ENCODE peak calls at places on chromosomes 1 and 21, in nine cellular contexts. V, X, S, I, D, E, G, P and M are unnamed samples.

GRCh38 chr1:9317591-9318331 is 25.1 kb downstream of the SPSB1 start:
- ATAC-seq in X (no peak), V (no peak), G (peak), S (no peak), E (no peak), I (no peak), P (peak), D (no peak), M (peak)

GRCh38 chr1:111982428-111982827 is 7.0 kb downstream of the KCND3 start:
- ATAC-seq in D (no peak), S (no peak), X (no peak), V (no peak), G (no peak), I (no peak), P (no peak), E (no peak), M (no peak)

GRCh38 chr1:20483833-20484525 is 2.0 kb downstream of the CAMK2N1 start:
- ATAC-seq in V (peak), D (peak), S (no peak), I (no peak), P (no peak), X (no peak), E (no peak), G (peak), M (no peak)

GRCh38 chr21:34565238-34565637 is 49.7 kb downstream of the RCAN1 start:
- ATAC-seq in G (no peak), S (no peak), X (no peak), E (no peak), V (no peak), P (peak), I (no peak), D (no peak), M (no peak)

GRCh38 chr1:230231739-230232075 is 164.7 kb downstream of the GALNT2 start:
- ATAC-seq in X (peak), E (no peak), G (peak), I (peak), P (peak), V (no peak), S (peak), D (peak), M (peak)

GRCh38 chr1:110471131-110471530 is 20.2 kb downstream of the PROK1 start:
- ATAC-seq in P (no peak), S (no peak), V (peak), G (no peak), X (no peak), I (no peak), D (peak), E (no peak), M (no peak)

GRCh38 chr1:226210571-226211176 is 12.8 kb upstream of the MIXL1 start:
- ATAC-seq in P (no peak), D (no peak), S (no peak), G (no peak), X (no peak), I (no peak), V (no peak), E (no peak), M (no peak)

GRCh38 chr1:91511386-91511785 is 10.7 kb downstream of the CDC7 start:
- ATAC-seq in I (no peak), G (peak), E (peak), V (no peak), S (peak), D (peak), P (no peak), X (peak), M (no peak)

GRCh38 chr1:85344256-85344694 is 67.8 kb upstream of the BCL10 start:
- ATAC-seq in G (peak), S (peak), P (peak), I (no peak), E (peak), D (peak), V (peak), X (peak), M (no peak)

GRCh38 chr1:224872832-224873644 is 56.4 kb upstream of the DNAH14 start:
- ATAC-seq in S (peak), X (peak), D (peak), V (no peak), P (no peak), G (no peak), E (no peak), I (no peak), M (no peak)

GRCh38 chr1:68819190-68819829 is 322.4 kb upstream of the DEPDC1 start:
- ATAC-seq in G (peak), S (no peak), V (peak), D (peak), E (peak), I (no peak), X (no peak), P (peak), M (no peak)

DNA sequence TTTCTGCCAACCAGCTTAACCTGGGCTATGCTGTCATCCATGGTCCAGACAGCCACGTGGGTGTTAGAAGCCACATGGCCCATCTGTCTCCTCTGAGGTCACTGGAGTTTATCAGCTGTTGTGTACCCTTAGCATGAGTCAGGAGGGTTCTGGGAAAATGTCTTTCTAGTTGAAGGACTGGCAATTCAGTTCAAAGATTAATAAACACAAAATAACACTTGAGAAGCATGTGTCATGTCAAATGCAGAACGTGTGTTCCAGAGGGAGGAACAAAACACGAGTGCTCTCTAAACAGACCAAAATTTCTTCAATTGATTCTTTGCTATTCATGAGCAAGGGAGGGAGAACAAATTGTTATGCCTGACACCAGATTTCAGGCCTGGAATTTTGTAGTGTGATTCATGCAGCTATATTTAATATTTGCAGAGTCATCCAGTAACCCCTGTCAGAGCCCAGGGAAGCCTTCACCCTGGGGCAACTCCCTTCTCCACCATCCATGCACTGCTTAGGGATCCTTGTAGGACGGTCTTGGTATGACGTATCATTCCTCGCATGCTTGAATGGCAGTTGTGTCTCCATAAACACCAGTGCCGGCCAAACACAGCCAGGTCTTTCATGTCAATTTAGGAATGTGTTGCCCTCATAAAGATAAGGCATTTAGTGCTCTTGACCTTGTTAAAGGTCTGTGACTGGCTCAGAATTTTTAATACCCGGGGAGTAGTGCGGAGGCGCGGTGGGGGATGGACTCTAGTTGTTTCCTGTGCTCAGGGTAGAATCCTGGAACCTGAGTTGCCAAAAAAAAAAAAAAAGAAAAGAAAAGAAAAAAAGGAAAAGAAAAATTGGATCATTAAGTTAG is 27.7 kb upstream of the DYRK1A start:
- ATAC-seq in I (peak), S (peak), D (peak), V (peak), P (peak), G (peak), E (no peak), X (peak), M (peak)
- TF ChIP-seq POLR2A in I (peak), S (no peak), D (no peak), V (no peak), P (no peak), G (no peak), E (no peak), X (no peak), M (no peak)

GRCh38 chr1:204377800-204378608 is 18.3 kb upstream of the PLEKHA6 start:
- ATAC-seq in E (peak), P (peak), D (peak), S (peak), I (peak), G (peak), X (peak), V (peak), M (peak)

GRCh38 chr1:204383163-204383904 is 23.6 kb upstream of the PLEKHA6 start:
- ATAC-seq in X (peak), I (no peak), D (no peak), V (no peak), E (no peak), S (no peak), G (no peak), P (no peak), M (no peak)

GRCh38 chr1:204380293-204380831 is 20.6 kb upstream of the PLEKHA6 start:
- ATAC-seq in E (no peak), P (no peak), I (no peak), S (no peak), G (no peak), D (no peak), X (no peak), V (no peak), M (no peak)

GRCh38 chr1:204384636-204385354 is 25.1 kb upstream of the PLEKHA6 start:
- ATAC-seq in X (peak), P (peak), S (peak), D (no peak), I (peak), E (no peak), V (no peak), G (no peak), M (peak)

GRCh38 chr1:204382714-204383083 is 23.0 kb upstream of the PLEKHA6 start:
- ATAC-seq in P (no peak), X (no peak), E (no peak), I (no peak), D (no peak), S (no peak), G (no peak), V (no peak), M (no peak)
- H3K4me3 ChIP-seq in P (peak), X (no peak), E (no peak), I (no peak), D (no peak), S (no peak), G (peak), V (no peak), M (peak)

GRCh38 chr1:161768461-161768860 is 2.3 kb downstream of the ATF6 start:
- ATAC-seq in D (no peak), S (no peak), P (no peak), I (no peak), X (no peak), V (no peak), E (no peak), G (no peak), M (no peak)

GRCh38 chr1:161763522-161764098 is 2.5 kb upstream of the ATF6 start:
- ATAC-seq in P (no peak), V (peak), D (peak), S (no peak), X (no peak), I (no peak), G (no peak), E (peak), M (no peak)

GRCh38 chr1:161770250-161770649 is 4.1 kb downstream of the ATF6 start:
- ATAC-seq in S (no peak), D (no peak), I (no peak), P (no peak), G (no peak), X (no peak), V (no peak), E (no peak), M (no peak)

GRCh38 chr1:161768986-161769672 is 3.0 kb downstream of the ATF6 start:
- ATAC-seq in X (no peak), I (no peak), V (no peak), S (no peak), P (no peak), G (no peak), D (no peak), E (no peak), M (no peak)

DNA sequence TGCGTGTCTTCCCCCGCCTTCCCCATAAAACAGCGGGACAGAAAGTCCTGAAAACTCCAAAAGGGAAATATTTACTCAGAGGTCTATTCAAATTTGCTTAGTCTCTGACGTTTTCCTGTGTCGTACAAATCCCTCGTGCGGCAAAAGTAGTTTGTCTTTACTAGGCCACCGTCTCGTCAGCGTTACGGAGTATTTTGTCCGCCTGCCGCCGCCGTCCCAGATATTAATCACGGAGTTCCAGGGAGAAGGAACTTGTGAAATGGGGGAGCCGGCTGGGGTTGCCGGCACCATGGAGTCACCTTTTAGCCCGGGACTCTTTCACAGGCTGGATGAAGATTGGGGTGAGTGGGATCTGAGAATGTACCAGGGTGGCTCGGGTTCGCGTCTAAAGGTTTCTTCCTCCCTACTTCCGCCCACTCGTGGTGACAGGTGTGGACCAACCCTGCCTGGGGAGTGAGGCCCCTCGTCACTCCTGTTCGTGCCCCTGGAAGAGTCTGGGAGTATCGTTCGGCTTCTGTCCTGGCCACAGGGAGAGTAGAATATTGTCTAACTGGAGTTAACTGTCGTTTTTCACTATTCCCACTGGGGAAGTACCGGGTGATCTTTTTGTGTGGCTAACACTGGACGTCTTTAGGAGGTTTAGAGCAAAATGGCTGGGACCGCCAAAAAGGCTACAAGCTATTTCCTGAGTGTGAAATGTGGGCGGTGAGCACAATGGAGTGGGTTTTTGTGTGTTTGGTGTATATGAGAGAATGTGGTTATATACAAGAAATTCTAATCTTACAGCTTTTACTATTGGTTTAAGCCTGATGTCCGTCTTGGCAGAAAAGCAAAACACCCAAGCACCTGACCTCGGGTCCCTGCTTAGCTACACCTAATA is at the start of gene ATF6:
- ATAC-seq in D (peak), G (peak), E (peak), X (peak), I (peak), S (peak), P (peak), V (peak), M (peak)
- TF ChIP-seq POLR2A in D (peak), G (peak), E (peak), X (peak), I (peak), S (peak), P (peak), V (peak), M (peak)

DNA sequence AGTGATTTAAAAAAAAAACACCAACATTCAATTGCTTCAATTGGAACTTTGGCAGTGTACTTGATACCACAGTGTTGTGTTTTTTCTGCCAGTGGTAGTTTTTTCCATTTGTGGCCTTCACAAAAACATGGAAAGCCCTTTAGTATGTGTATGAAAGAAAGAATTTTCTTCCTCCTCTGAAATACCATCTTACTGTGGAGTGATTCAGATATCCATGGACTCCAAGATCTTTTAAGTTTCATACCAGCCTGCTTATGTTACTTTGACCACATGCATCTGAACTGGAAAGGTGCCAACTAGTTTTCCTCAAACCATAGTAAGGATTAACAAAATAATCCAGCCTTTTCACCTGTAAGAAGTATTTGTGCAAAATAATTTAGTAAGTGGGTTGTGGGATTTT is 3.4 kb downstream of the PPP2R5A start:
- ATAC-seq in D (no peak), X (no peak), I (no peak), G (no peak), E (no peak), V (no peak), S (no peak), P (no peak), M (no peak)
- H3K4me3 ChIP-seq in D (peak), X (no peak), I (peak), G (peak), E (peak), V (peak), S (no peak), P (peak), M (peak)

GRCh38 chr1:100249537-100250257 is at the start of gene DBT:
- ATAC-seq in G (peak), P (peak), D (peak), V (peak), E (peak), I (peak), S (peak), X (peak), M (peak)
- TF ChIP-seq POLR2A in G (peak), P (peak), D (peak), V (peak), E (peak), I (peak), S (peak), X (peak), M (peak)